ENCODE peak calls at places on chromosome 16, in ten cellular contexts. F is CD8-positive, alpha-beta memory T cell; D is transverse colon; Z is CD8-positive, alpha-beta T cell; X is adrenal gland; N is aorta; L is tibial artery; A is heart right ventricle; Y is effector memory CD4-positive, alpha-beta T cell; W is gastrocnemius medialis. C is an unnamed sample.

GRCh38 chr16:1770328-1771071 is 843 bp downstream of the NME3 start:
- DNase-seq in N (peak; percentile 91), Y (peak; percentile 28), W (no peak), A (peak; percentile 61), D (peak; percentile 75), L (peak; percentile 90), Z (peak; percentile 43), X (peak; percentile 93), F (no peak), C (peak; percentile 48)

GRCh38 chr16:85395913-85396878 is 216.9 kb upstream of the GSE1 start:
- DNase-seq in A (no peak), X (peak; percentile 62), L (peak; percentile 78), Y (no peak), W (no peak), Z (no peak), N (peak; percentile 77), F (no peak), D (no peak), C (no peak)

GRCh38 chr16:12629271-12629670 is 174.4 kb downstream of the CPPED1 start:
- DNase-seq in L (no peak), A (no peak), Y (no peak), D (no peak), F (no peak), W (no peak), Z (no peak), N (no peak), X (no peak), C (no peak)

GRCh38 chr16:86549076-86549892 is 5.8 kb downstream of the MTHFSD start:
- DNase-seq in Z (peak; percentile 44), F (no peak), D (no peak), Y (no peak), W (peak; percentile 57), N (no peak), L (no peak), A (no peak), X (no peak), C (no peak)

GRCh38 chr16:58157239-58157638 is 28.1 kb upstream of the CFAP20 start:
- DNase-seq in F (no peak), L (no peak), Y (no peak), Z (no peak), X (no peak), W (no peak), A (no peak), N (no peak), D (no peak), C (no peak)

GRCh38 chr16:76639685-76640289 is 362.6 kb downstream of the CNTNAP4 start:
- DNase-seq in N (no peak), X (no peak), A (no peak), L (no peak), W (no peak), D (no peak), F (no peak), Y (no peak), Z (no peak), C (no peak)

GRCh38 chr16:27385398-27385797 is 16.6 kb upstream of the IL21R start:
- DNase-seq in X (no peak), N (no peak), A (no peak), D (no peak), W (no peak), F (no peak), L (peak; percentile 9), Z (no peak), Y (no peak), C (no peak)

GRCh38 chr16:67395458-67396158 is 2.3 kb upstream of the TPPP3 start:
- DNase-seq in Y (no peak), W (no peak), L (no peak), Z (no peak), A (no peak), D (no peak), F (no peak), X (no peak), N (peak; percentile 63), C (no peak)

GRCh38 chr16:87314990-87315420 is 2.2 kb downstream of the C16orf95 start:
- DNase-seq in F (no peak), W (no peak), X (no peak), A (no peak), Z (no peak), L (no peak), N (peak; percentile 66), D (no peak), Y (no peak), C (no peak)

GRCh38 chr16:72942021-72942420 is 105.9 kb downstream of the ZFHX3 start:
- DNase-seq in N (no peak), Y (no peak), D (no peak), L (no peak), W (no peak), Z (no peak), A (no peak), X (no peak), F (no peak), C (no peak)

GRCh38 chr16:85202631-85203461 is 90.6 kb upstream of the CIBAR2 start:
- DNase-seq in A (peak; percentile 85), L (peak; percentile 96), Z (no peak), Y (no peak), D (peak; percentile 74), X (peak; percentile 97), W (peak; percentile 44), F (no peak), N (peak; percentile 92), C (no peak)

GRCh38 chr16:10817514-10817913 is 1.1 kb downstream of the TVP23A start:
- DNase-seq in N (no peak), X (no peak), Z (no peak), Y (no peak), D (no peak), W (no peak), F (no peak), A (no peak), L (no peak), C (no peak)

GRCh38 chr16:397135-397661 is at the start of gene NME4:
- DNase-seq in Z (no peak), L (no peak), W (no peak), Y (no peak), A (no peak), N (no peak), D (peak; percentile 40), F (peak; percentile 32), X (peak; percentile 53), C (no peak)

GRCh38 chr16:85593503-85594195 is 19.5 kb upstream of the GSE1 start:
- DNase-seq in N (no peak), Y (no peak), D (no peak), Z (no peak), W (no peak), X (no peak), F (no peak), A (no peak), L (no peak), C (no peak)

GRCh38 chr16:50273888-50274770 is 7.8 kb downstream of the ADCY7 start:
- DNase-seq in Z (peak; percentile 70), A (no peak), D (peak; percentile 60), X (no peak), W (no peak), F (peak; percentile 74), N (peak; percentile 69), L (peak; percentile 66), Y (peak; percentile 33), C (peak; percentile 60)

GRCh38 chr16:27925612-27926011 is 137.9 kb downstream of the GSG1L start:
- DNase-seq in Y (no peak), L (no peak), W (no peak), F (no peak), N (peak; percentile 35), D (no peak), X (no peak), Z (no peak), A (no peak), C (no peak)

GRCh38 chr16:8342276-8342675 is 248.0 kb downstream of the TMEM114 start:
- DNase-seq in X (no peak), W (no peak), N (no peak), Y (no peak), L (no peak), Z (no peak), D (no peak), F (no peak), A (no peak), C (no peak)

GRCh38 chr16:11629071-11630030 is 38.9 kb upstream of the SNN start:
- DNase-seq in Y (no peak), N (no peak), D (no peak), F (no peak), Z (no peak), W (no peak), L (no peak), A (peak; percentile 48), X (peak; percentile 26), C (no peak)

GRCh38 chr16:3289998-3290673 is 6.8 kb downstream of the ZNF263 start:
- DNase-seq in W (no peak), Y (no peak), N (no peak), D (no peak), X (no peak), F (no peak), L (peak; percentile 38), A (no peak), Z (no peak), C (no peak)
- H3K9me3 ChIP-seq in W (peaks cover 22% of the 10 kb centered on the region), Y (peaks cover 50% of the 10 kb centered on the region), N (peaks cover 33% of the 10 kb centered on the region), D (peaks cover 84% of the 10 kb centered on the region), X (no peaks in the 10 kb centered on the region), F (peaks cover 63% of the 10 kb centered on the region), L (peaks cover 18% of the 10 kb centered on the region), A (peaks cover 52% of the 10 kb centered on the region), Z (peaks cover 47% of the 10 kb centered on the region), C (no peaks in the 10 kb centered on the region)

GRCh38 chr16:24626251-24626650 is 86.9 kb downstream of the RBBP6 start:
- DNase-seq in X (no peak), N (no peak), Z (no peak), Y (no peak), D (no peak), L (no peak), W (no peak), A (no peak), F (no peak), C (no peak)
- H3K27ac ChIP-seq in X (no peak overlapping the region), N (no peak overlapping the region), Z (no peak overlapping the region), Y (no peak overlapping the region), D (no peak overlapping the region), L (no peak overlapping the region), W (no peak overlapping the region), A (no peak overlapping the region), F (no peak overlapping the region), C (no peak overlapping the region)

DNA sequence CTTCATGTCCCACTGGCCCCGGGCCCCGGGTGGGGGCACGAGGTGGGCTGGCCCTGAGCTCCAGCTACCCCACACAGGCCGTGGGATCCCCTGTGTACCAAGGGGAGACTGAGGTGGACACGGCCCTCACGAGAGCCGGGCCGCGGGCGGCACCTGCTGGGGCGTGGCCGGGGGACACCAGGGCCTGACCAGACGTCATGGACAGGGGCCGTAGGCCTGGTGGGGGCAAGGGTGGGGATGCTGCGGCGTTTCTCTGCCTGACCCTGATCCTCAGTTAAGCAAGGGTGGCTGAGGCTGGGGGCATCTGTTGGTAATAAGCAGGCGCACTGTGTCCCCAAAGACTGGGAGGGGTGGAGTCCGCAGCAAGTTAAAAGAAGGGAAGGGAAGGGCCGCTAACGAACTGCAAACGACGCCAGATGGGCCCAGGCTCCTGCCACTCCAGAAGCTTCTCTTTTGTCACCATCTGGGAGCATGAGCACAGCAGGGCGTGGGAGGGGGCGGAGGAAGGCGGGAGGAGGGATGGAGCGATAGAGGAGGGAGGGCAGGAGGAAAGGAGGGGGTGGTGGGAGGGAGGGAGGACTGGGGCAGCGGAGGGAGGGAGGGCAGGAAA is 22.4 kb upstream of the PABPN1L start:
- DNase-seq in Z (no peak), X (no peak), L (no peak), W (no peak), N (no peak), D (no peak), F (no peak), A (peak; percentile 69), Y (no peak), C (no peak)
- H3K4me1 ChIP-seq in Z (no peaks in the 10 kb centered on the region), X (no peaks in the 10 kb centered on the region), L (no peaks in the 10 kb centered on the region), W (peaks cover 67% of the 10 kb centered on the region), N (no peaks in the 10 kb centered on the region), D (peaks cover 14% of the 10 kb centered on the region), F (no peaks in the 10 kb centered on the region), A (peaks cover 40% of the 10 kb centered on the region), Y (no peaks in the 10 kb centered on the region), C (no peaks in the 10 kb centered on the region)

GRCh38 chr16:35195173-35195863 is 1735.9 kb downstream of the TP53TG3F start:
- DNase-seq in Z (no peak), L (no peak), D (no peak), X (no peak), N (no peak), W (no peak), A (no peak), Y (no peak), F (no peak), C (no peak)
- H3K9me3 ChIP-seq in Z (no peaks in the 10 kb centered on the region), L (no peaks in the 10 kb centered on the region), D (no peaks in the 10 kb centered on the region), X (no peaks in the 10 kb centered on the region), N (no peaks in the 10 kb centered on the region), W (no peaks in the 10 kb centered on the region), A (no peaks in the 10 kb centered on the region), Y (peaks cover 4% of the 10 kb centered on the region), F (no peaks in the 10 kb centered on the region), C (no peaks in the 10 kb centered on the region)

C was measured in CD4-positive, alpha-beta memory T cell.